ENCODE peak calls at places on chromosomes 1 and 21, in eight cellular contexts. Y is head of caudate nucleus; X is aorta; Q is CD4-positive, alpha-beta memory T cell; H is non-pigmented ciliary epithelial cell; N is H4; F is fibroblast of gingiva; D is DMS153. I is an unnamed sample.

GRCh38 chr21:32132911-32133310 is 145.9 kb downstream of the MIS18A start:
- DNase-seq in Y (no peak), X (no peak), Q (no peak), H (no peak), N (peak), F (no peak), D (peak), I (no peak)

GRCh38 chr1:7422561-7422960 is 348.5 kb upstream of the VAMP3 start:
- DNase-seq in Y (peak), X (peak), Q (no peak), H (no peak), N (no peak), F (no peak), D (no peak), I (no peak)

GRCh38 chr1:98102369-98103030 is 181.7 kb upstream of the DPYD start:
- DNase-seq in Y (no peak), X (no peak), Q (no peak), H (no peak), N (peak), F (peak), D (no peak), I (no peak)

GRCh38 chr1:98210563-98210962 is 289.7 kb upstream of the DPYD start:
- DNase-seq in Y (no peak), X (no peak), Q (no peak), H (no peak), N (no peak), F (no peak), D (no peak), I (no peak)

GRCh38 chr21:26116456-26117011 is 54.0 kb downstream of the APP start:
- DNase-seq in Y (no peak), X (no peak), Q (no peak), H (no peak), N (peak), F (peak), D (no peak), I (no peak)

GRCh38 chr21:44418876-44419230 is 36.5 kb upstream of the LRRC3 start:
- DNase-seq in Y (no peak), X (peak), Q (no peak), H (no peak), N (no peak), F (no peak), D (no peak), I (no peak)

GRCh38 chr1:78102916-78103315 is 57.1 kb downstream of the GIPC2 start:
- DNase-seq in Y (no peak), X (no peak), Q (no peak), H (no peak), N (no peak), F (no peak), D (no peak), I (no peak)

GRCh38 chr21:33205476-33205875 is 24.3 kb upstream of the IFNAR2 start:
- DNase-seq in Y (no peak), X (no peak), Q (peak), H (no peak), N (no peak), F (no peak), D (no peak), I (no peak)

GRCh38 chr1:228977307-228977706 is 242.0 kb downstream of the RHOU start:
- DNase-seq in Y (no peak), X (no peak), Q (no peak), H (no peak), N (no peak), F (no peak), D (no peak), I (peak)

GRCh38 chr1:14323665-14324630 is 274.5 kb upstream of the KAZN start:
- DNase-seq in Y (no peak), X (no peak), Q (no peak), H (no peak), N (no peak), F (no peak), D (no peak), I (no peak)

I was measured in H9.